ENCODE peak calls at places on chromosomes 1 and 21, in six cellular contexts. J is Daoy, F is NCI-H1417, U is kidney tubule cell, Z is NCI-H1092 treated with DMSO at 0.1 percent for 48 hours, E is NCI-H1694. Y is an unnamed sample.

GRCh38 chr1:38476111-38476783 is 383.3 kb downstream of the RRAGC start:
- DNase-seq in J (no peak), F (no peak), U (no peak), Z (no peak), E (no peak), Y (no peak)

GRCh38 chr1:53129891-53130597 is 12.4 kb downstream of the SLC1A7 start:
- DNase-seq in J (no peak), F (no peak), U (no peak), Z (no peak), E (no peak), Y (no peak)

GRCh38 chr1:97680894-97681293 is 239.9 kb downstream of the DPYD start:
- DNase-seq in J (no peak), F (peak), U (no peak), Z (no peak), E (no peak), Y (no peak)

GRCh38 chr21:14383596-14384210 is 757 bp upstream of the HSPA13 start:
- DNase-seq in J (no peak), F (no peak), U (peak), Z (peak), E (no peak), Y (no peak)

GRCh38 chr1:159843459-159843858 is 16.8 kb downstream of the SLAMF8 start:
- DNase-seq in J (peak), F (no peak), U (peak), Z (no peak), E (no peak), Y (no peak)

GRCh38 chr1:178282949-178283367 is 189.1 kb downstream of the RASAL2 start:
- DNase-seq in J (peak), F (no peak), U (peak), Z (peak), E (peak), Y (peak)

GRCh38 chr1:221470000-221470698 is 271.7 kb downstream of the DUSP10 start:
- DNase-seq in J (peak), F (no peak), U (no peak), Z (no peak), E (no peak), Y (no peak)

GRCh38 chr1:157415661-157416060 is 136.7 kb downstream of the FCRL5 start:
- DNase-seq in J (peak), F (no peak), U (no peak), Z (no peak), E (no peak), Y (no peak)

GRCh38 chr21:35375115-35375514 is 326.0 kb upstream of the RUNX1 start:
- DNase-seq in J (peak), F (no peak), U (peak), Z (no peak), E (no peak), Y (no peak)

GRCh38 chr1:223084466-223084865 is 58.6 kb downstream of the TLR5 start:
- DNase-seq in J (no peak), F (no peak), U (no peak), Z (no peak), E (no peak), Y (no peak)

GRCh38 chr1:207866471-207867135 is 44.3 kb downstream of the CD34 start:
- DNase-seq in J (no peak), F (no peak), U (peak), Z (no peak), E (no peak), Y (no peak)

GRCh38 chr1:57736940-57737339 is 313.1 kb upstream of the DAB1 start:
- DNase-seq in J (no peak), F (no peak), U (no peak), Z (no peak), E (no peak), Y (no peak)

GRCh38 chr1:48089356-48089891 is 92.2 kb upstream of the TRABD2B start:
- DNase-seq in J (no peak), F (no peak), U (no peak), Z (no peak), E (no peak), Y (no peak)

GRCh38 chr1:161735837-161736236 is 13.7 kb upstream of the DUSP12 start:
- DNase-seq in J (no peak), F (no peak), U (no peak), Z (no peak), E (no peak), Y (no peak)

GRCh38 chr1:38608202-38608864 is 251.2 kb downstream of the RRAGC start:
- DNase-seq in J (peak), F (no peak), U (no peak), Z (peak), E (peak), Y (no peak)

GRCh38 chr21:31752352-31752751 is 20.4 kb upstream of the SCAF4 start:
- DNase-seq in J (peak), F (no peak), U (peak), Z (no peak), E (no peak), Y (no peak)

GRCh38 chr1:7644906-7645750 is 126.0 kb upstream of the VAMP3 start:
- DNase-seq in J (peak), F (peak), U (peak), Z (peak), E (no peak), Y (peak)

GRCh38 chr1:233229291-233229690 is 66.2 kb downstream of the PCNX2 start:
- DNase-seq in J (no peak), F (no peak), U (no peak), Z (no peak), E (no peak), Y (no peak)

GRCh38 chr1:26114165-26114927 is 2.7 kb downstream of the PDIK1L start:
- DNase-seq in J (no peak), F (no peak), U (no peak), Z (no peak), E (no peak), Y (no peak)

GRCh38 chr21:33042812-33043211 is 17.1 kb downstream of the OLIG2 start:
- DNase-seq in J (peak), F (no peak), U (peak), Z (no peak), E (peak), Y (no peak)

GRCh38 chr1:37629008-37629407 is 5.7 kb downstream of the RSPO1 start:
- DNase-seq in J (no peak), F (no peak), U (no peak), Z (no peak), E (no peak), Y (no peak)

GRCh38 chr1:2179283-2180013 is 15.1 kb downstream of the FAAP20 start:
- DNase-seq in J (no peak), F (peak), U (no peak), Z (peak), E (no peak), Y (no peak)

GRCh38 chr1:207302618-207303408 is 18.7 kb upstream of the CD55 start:
- DNase-seq in J (no peak), F (no peak), U (peak), Z (no peak), E (no peak), Y (no peak)

Y was measured in NCI-H446 treated with DMSO at 0.1 percent for 48 hours.